ENCODE peak calls at places on chromosome 1, in ten cellular contexts. M, J, N, O, H, S, E, T, L and G are unnamed samples.

GRCh38 chr1:163535807-163536206 is 214.1 kb downstream of the NUF2 start:
- DNase-seq in T (no peak), S (no peak), O (peak; percentile 10), M (peak; percentile 5), E (no peak), N (peak; percentile 15), H (no peak), L (no peak), J (no peak), G (peak; percentile 19)

GRCh38 chr1:93715529-93716126 is 34.0 kb upstream of the BCAR3 start:
- DNase-seq in L (no peak), T (peak; percentile 69), M (peak; percentile 32), J (no peak), N (peak; percentile 12), O (no peak), S (no peak), H (no peak), E (no peak), G (peak; percentile 36)

GRCh38 chr1:201335174-201335870 is 42.2 kb downstream of the TNNT2 start:
- DNase-seq in O (no peak), S (no peak), T (no peak), H (no peak), J (no peak), N (no peak), L (no peak), M (no peak), E (no peak), G (no peak)

GRCh38 chr1:228827026-228827425 is 91.7 kb downstream of the RHOU start:
- DNase-seq in M (no peak), O (no peak), N (no peak), L (no peak), J (no peak), T (no peak), E (no peak), H (no peak), S (no peak), G (no peak)

GRCh38 chr1:225410036-225410435 is 17.8 kb downstream of the LBR start:
- DNase-seq in E (no peak), S (no peak), L (no peak), H (no peak), O (no peak), M (no peak), T (no peak), J (no peak), N (no peak), G (no peak)

GRCh38 chr1:56548566-56548965 is 30.8 kb downstream of the PLPP3 start:
- DNase-seq in J (no peak), O (no peak), L (no peak), M (no peak), E (no peak), T (no peak), N (no peak), H (no peak), S (no peak), G (no peak)

GRCh38 chr1:113811353-113811887 is 856 bp downstream of the RSBN1 start:
- DNase-seq in N (peak; percentile 11), H (peak; percentile 15), O (peak; percentile 39), S (peak; percentile 21), J (no peak), T (no peak), M (peak; percentile 22), L (peak; percentile 41), E (peak; percentile 54), G (peak; percentile 35)

GRCh38 chr1:22774483-22775182 is 64.0 kb downstream of the EPHB2 start:
- DNase-seq in T (no peak), E (no peak), M (no peak), H (no peak), N (no peak), O (no peak), L (no peak), S (no peak), J (no peak), G (no peak)

GRCh38 chr1:33165209-33165608 is 16.6 kb downstream of the TRIM62 start:
- DNase-seq in S (no peak), M (no peak), O (no peak), T (no peak), H (peak; percentile 35), N (no peak), J (no peak), L (no peak), E (no peak), G (no peak)

GRCh38 chr1:7641587-7642417 is 129.3 kb upstream of the VAMP3 start:
- DNase-seq in E (no peak), H (no peak), O (no peak), L (no peak), S (no peak), N (no peak), T (no peak), M (no peak), J (no peak), G (no peak)

GRCh38 chr1:101112051-101112770 is 86.6 kb upstream of the DPH5 start:
- DNase-seq in E (peak; percentile 60), J (no peak), N (no peak), L (peak; percentile 69), H (no peak), O (no peak), M (no peak), T (peak; percentile 80), S (peak; percentile 51), G (no peak)

GRCh38 chr1:206557636-206558473 is 50.5 kb downstream of the RASSF5 start:
- DNase-seq in H (no peak), L (no peak), T (peak; percentile 72), E (peak; percentile 54), S (no peak), O (no peak), N (no peak), J (no peak), M (no peak), G (no peak)

GRCh38 chr1:190665045-190665444 is 187.4 kb upstream of the BRINP3 start:
- DNase-seq in T (no peak), H (no peak), J (no peak), O (no peak), S (no peak), E (no peak), M (no peak), L (no peak), N (no peak), G (no peak)

GRCh38 chr1:229984310-229984991 is 82.6 kb upstream of the GALNT2 start:
- DNase-seq in S (no peak), N (no peak), O (no peak), J (no peak), H (no peak), T (no peak), E (no peak), M (no peak), L (no peak), G (no peak)

GRCh38 chr1:34277150-34277549 is 100.4 kb downstream of the C1orf94 start:
- DNase-seq in S (no peak), L (no peak), E (no peak), H (no peak), M (no peak), N (no peak), O (no peak), J (no peak), T (no peak), G (no peak)

GRCh38 chr1:85313888-85314696 is 37.7 kb upstream of the BCL10 start:
- DNase-seq in J (no peak), E (no peak), O (peak; percentile 86), S (no peak), N (no peak), T (no peak), M (peak; percentile 96), H (no peak), L (no peak), G (peak; percentile 87)

GRCh38 chr1:240999826-241000225 is 357.2 kb downstream of the RGS7 start:
- DNase-seq in S (no peak), O (no peak), J (no peak), M (no peak), E (no peak), L (no peak), T (no peak), H (no peak), N (no peak), G (no peak)

GRCh38 chr1:223531742-223532341 is 133.7 kb downstream of the CAPN8 start:
- DNase-seq in N (peak; percentile 7), L (peak; percentile 61), T (peak; percentile 67), H (peak; percentile 76), E (peak; percentile 12), M (peak; percentile 19), J (peak; percentile 50), S (peak; percentile 52), O (peak; percentile 20), G (peak; percentile 26)

GRCh38 chr1:156075775-156076204 is 6.5 kb downstream of the MEX3A start:
- DNase-seq in M (no peak), N (no peak), S (no peak), H (no peak), T (no peak), O (no peak), J (no peak), E (no peak), L (no peak), G (no peak)

GRCh38 chr1:221203224-221204054 is 324.2 kb downstream of the HLX start:
- DNase-seq in T (peak; percentile 70), H (peak; percentile 85), J (peak; percentile 27), E (peak; percentile 82), S (peak; percentile 63), O (peak; percentile 73), M (peak; percentile 74), L (peak; percentile 82), N (peak; percentile 55), G (peak; percentile 47)

GRCh38 chr1:74145086-74145485 is 52.9 kb downstream of the LRRIQ3 start:
- DNase-seq in E (no peak), O (no peak), T (no peak), M (no peak), N (no peak), J (no peak), H (no peak), L (no peak), S (no peak), G (no peak)

GRCh38 chr1:44417351-44418021 is 12.4 kb downstream of the RNF220 start:
- DNase-seq in E (peak; percentile 62), O (peak; percentile 30), L (peak; percentile 66), N (peak; percentile 50), H (peak; percentile 83), M (no peak), T (no peak), J (no peak), S (peak; percentile 8), G (no peak)

GRCh38 chr1:215595231-215595630 is 28.1 kb downstream of the KCTD3 start:
- DNase-seq in E (no peak), H (no peak), N (no peak), J (no peak), M (peak; percentile 9), S (no peak), T (no peak), O (no peak), L (no peak), G (no peak)

GRCh38 chr1:31548899-31549806 is 27.2 kb upstream of the TINAGL1 start:
- DNase-seq in E (peak; percentile 86), T (peak; percentile 92), M (peak; percentile 82), J (peak; percentile 80), S (peak; percentile 85), O (peak; percentile 81), N (peak; percentile 68), H (peak; percentile 93), L (peak; percentile 81), G (peak; percentile 87)

GRCh38 chr1:172870901-172871606 is 179.7 kb downstream of the TNFSF18 start:
- DNase-seq in T (peak; percentile 43), O (peak; percentile 60), E (no peak), H (no peak), S (no peak), M (peak; percentile 74), J (no peak), N (no peak), L (no peak), G (no peak)

GRCh38 chr1:56404561-56405030 is 174.8 kb downstream of the PLPP3 start:
- DNase-seq in T (no peak), O (peak; percentile 25), S (no peak), L (peak; percentile 47), M (no peak), H (no peak), N (no peak), J (no peak), E (no peak), G (no peak)

GRCh38 chr1:225629483-225629882 is 23.4 kb downstream of the ENAH start:
- DNase-seq in S (no peak), T (no peak), E (no peak), N (no peak), H (no peak), L (no peak), O (no peak), M (no peak), J (no peak), G (no peak)

GRCh38 chr1:97245682-97246081 is 524.1 kb downstream of the PTBP2 start:
- DNase-seq in M (peak; percentile 16), H (no peak), N (no peak), E (no peak), J (no peak), O (peak; percentile 50), L (no peak), S (no peak), T (no peak), G (peak; percentile 15)